ENCODE peak calls at places on chromosomes 13 and 19, in ten cellular contexts. C, I, P, D, F, W, H, Y, N and O are unnamed samples.
A peak's percentile ranks its signal among the peaks of the same experiment; 100 is the strongest.

GRCh38 chr19:12913011-12913561 is 6.0 kb downstream of the SYCE2 start:
- DNase-seq in I (no peak), H (peak; percentile 60), F (peak; percentile 85), P (no peak), C (peak; percentile 90), W (peak; percentile 85), N (no peak), Y (peak; percentile 87), D (peak; percentile 63), O (peak; percentile 87)

GRCh38 chr13:72751220-72751619 is 23.5 kb downstream of the BORA start:
- DNase-seq in N (no peak), F (no peak), C (no peak), H (no peak), I (no peak), P (no peak), W (no peak), D (no peak), Y (no peak), O (no peak)

GRCh38 chr19:42081584-42082258 is 5.8 kb downstream of the ZNF574 start:
- DNase-seq in N (no peak), W (no peak), C (no peak), D (no peak), P (no peak), H (no peak), Y (no peak), I (no peak), F (no peak), O (peak; percentile 36)

GRCh38 chr13:24042710-24043440 is 117.6 kb upstream of the SPATA13 start:
- DNase-seq in H (peak; percentile 47), P (no peak), I (no peak), F (no peak), Y (no peak), W (no peak), C (no peak), N (no peak), D (no peak), O (no peak)

GRCh38 chr13:99346328-99347070 is 39.3 kb upstream of the GPR183 start:
- DNase-seq in W (no peak), F (no peak), I (no peak), P (no peak), Y (no peak), D (no peak), N (no peak), C (no peak), H (no peak), O (no peak)

GRCh38 chr13:20387441-20387971 is 138.2 kb downstream of the CRYL1 start:
- DNase-seq in W (no peak), C (no peak), I (no peak), Y (no peak), N (no peak), F (no peak), P (no peak), H (no peak), D (no peak), O (no peak)

GRCh38 chr13:42355841-42356575 is 84.1 kb downstream of the AKAP11 start:
- DNase-seq in P (no peak), C (no peak), N (no peak), D (no peak), I (no peak), F (no peak), H (no peak), W (no peak), Y (no peak), O (no peak)

GRCh38 chr19:3738477-3739220 is 22.8 kb downstream of the APBA3 start:
- DNase-seq in F (peak; percentile 77), C (no peak), H (no peak), Y (no peak), D (no peak), W (no peak), N (no peak), P (no peak), I (no peak), O (no peak)

GRCh38 chr19:17473041-17473440 is 2.7 kb downstream of the SLC27A1 start:
- DNase-seq in C (no peak), N (no peak), P (no peak), I (no peak), H (peak; percentile 49), F (no peak), Y (no peak), D (no peak), W (no peak), O (no peak)

GRCh38 chr13:28609936-28610335 is 49.0 kb upstream of the POMP start:
- DNase-seq in D (no peak), C (no peak), F (no peak), H (no peak), N (no peak), I (no peak), W (no peak), P (no peak), Y (no peak), O (no peak)

GRCh38 chr13:101529419-101529818 is 76.9 kb downstream of the ITGBL1 start:
- DNase-seq in C (no peak), W (no peak), F (no peak), Y (no peak), D (peak; percentile 54), I (no peak), N (no peak), H (peak; percentile 64), P (no peak), O (no peak)

GRCh38 chr13:44274838-44275237 is 98.8 kb upstream of the SERP2 start:
- DNase-seq in D (no peak), H (no peak), C (no peak), Y (no peak), I (no peak), F (no peak), N (no peak), W (no peak), P (no peak), O (no peak)

GRCh38 chr13:44276061-44276460 is 97.6 kb upstream of the SERP2 start:
- DNase-seq in W (no peak), P (peak; percentile 32), C (no peak), F (no peak), N (no peak), H (no peak), Y (no peak), D (no peak), I (no peak), O (no peak)

GRCh38 chr13:44272692-44273091 is 100.9 kb upstream of the SERP2 start:
- DNase-seq in I (no peak), W (no peak), C (no peak), Y (no peak), P (no peak), N (no peak), H (no peak), F (no peak), D (no peak), O (no peak)

GRCh38 chr13:44273216-44273615 is 100.4 kb upstream of the SERP2 start:
- DNase-seq in N (no peak), I (no peak), D (no peak), C (no peak), Y (no peak), H (no peak), W (no peak), P (no peak), F (no peak), O (no peak)

GRCh38 chr13:44273991-44274810 is 99.4 kb upstream of the SERP2 start:
- DNase-seq in F (no peak), P (no peak), I (no peak), H (no peak), D (no peak), C (no peak), W (no peak), N (peak; percentile 79), Y (no peak), O (no peak)
- H3K4me1 ChIP-seq in F (peaks cover 29% of the 10 kb centered on the region), P (no peaks in the 10 kb centered on the region), I (peaks cover 37% of the 10 kb centered on the region), H (peaks cover 44% of the 10 kb centered on the region), D (peaks cover 43% of the 10 kb centered on the region), C (peaks cover 3% of the 10 kb centered on the region), W (peaks cover 56% of the 10 kb centered on the region), N (peaks cover 16% of the 10 kb centered on the region), Y (peaks cover 25% of the 10 kb centered on the region), O (peaks cover 7% of the 10 kb centered on the region)

GRCh38 chr19:38678217-38678890 is 30.9 kb downstream of the ACTN4 start:
- DNase-seq in N (peak; percentile 47), D (no peak), C (no peak), P (no peak), H (no peak), I (no peak), Y (no peak), W (no peak), F (no peak), O (no peak)

GRCh38 chr19:38675611-38676010 is 28.2 kb downstream of the ACTN4 start:
- DNase-seq in W (no peak), C (no peak), N (no peak), P (no peak), D (no peak), F (no peak), Y (no peak), I (no peak), H (peak; percentile 53), O (no peak)

GRCh38 chr19:38678891-38679494 is 31.5 kb downstream of the ACTN4 start:
- DNase-seq in F (no peak), H (no peak), N (no peak), Y (no peak), P (no peak), C (no peak), W (no peak), D (no peak), I (no peak), O (peak; percentile 83)

GRCh38 chr19:38676023-38676877 is 28.8 kb downstream of the ACTN4 start:
- DNase-seq in F (peak; percentile 17), H (no peak), P (no peak), N (peak; percentile 80), Y (no peak), D (no peak), W (no peak), I (no peak), C (no peak), O (peak; percentile 44)

GRCh38 chr19:38676878-38677646 is 29.6 kb downstream of the ACTN4 start:
- DNase-seq in F (no peak), P (no peak), D (no peak), W (no peak), C (no peak), Y (no peak), N (peak; percentile 51), I (no peak), H (no peak), O (no peak)
- H3K27ac ChIP-seq in F (peak overlapping the region; percentile 69), P (peak overlapping the region; percentile 98), D (peak overlapping the region; percentile 80), W (peak overlapping the region; percentile 91), C (peak overlapping the region; percentile 99), Y (peak overlapping the region; percentile 84), N (peak overlapping the region; percentile 55), I (peak overlapping the region; percentile 98), H (peak overlapping the region; percentile 95), O (peak overlapping the region; percentile 73)

GRCh38 chr19:55667958-55668357 is 7.1 kb upstream of the EPN1 start:
- DNase-seq in C (no peak), W (no peak), D (no peak), P (no peak), Y (no peak), H (no peak), I (no peak), F (no peak), N (no peak), O (peak; percentile 39)
- TF ChIP-seq POLR2A in C (no peak), W (no peak), D (no peak), P (no peak), Y (no peak), H (no peak), I (no peak), F (no peak), N (no peak), O (no peak)

DNA sequence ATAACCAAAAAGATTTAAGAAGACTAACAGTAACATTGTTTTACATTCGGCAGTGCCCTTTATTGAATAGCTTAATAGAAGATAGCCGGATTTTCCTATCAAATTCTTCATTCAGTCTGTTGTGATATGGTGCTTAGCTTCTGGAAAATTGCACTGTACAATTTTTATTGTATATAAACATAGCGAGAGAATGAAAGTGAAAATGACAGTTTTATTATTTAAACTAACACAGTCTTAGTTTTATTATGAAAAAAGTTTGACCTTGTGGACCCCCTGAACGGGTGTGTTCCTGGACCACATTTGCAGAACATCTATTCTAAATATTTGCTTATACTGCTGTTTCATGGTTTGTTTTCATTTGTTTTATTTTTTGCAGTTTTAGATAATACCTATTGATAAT is 8.6 kb downstream of the ITM2B start:
- DNase-seq in I (no peak), C (no peak), F (no peak), N (no peak), D (no peak), H (no peak), Y (no peak), P (no peak), W (no peak), O (no peak)
- H3K4me1 ChIP-seq in I (peaks cover 100% of the 10 kb centered on the region), C (peaks cover 8% of the 10 kb centered on the region), F (peaks cover 71% of the 10 kb centered on the region), N (peaks cover 100% of the 10 kb centered on the region), D (peaks cover 92% of the 10 kb centered on the region), H (peaks cover 71% of the 10 kb centered on the region), Y (peaks cover 67% of the 10 kb centered on the region), P (no peaks in the 10 kb centered on the region), W (peaks cover 97% of the 10 kb centered on the region), O (peaks cover 64% of the 10 kb centered on the region)